ENCODE peak calls at places on chromosomes 7 and 10, in five cellular contexts. O is CD8-positive, alpha-beta memory T cell; N is neural progenitor cell; M is Kasumi-1; X is T-helper 2 cell. G is an unnamed sample.

GRCh38 chr7:149801816-149802215 is 28.4 kb upstream of the ZNF467 start:
- DNase-seq in X (no peak), O (no peak), M (no peak), N (no peak), G (no peak)

GRCh38 chr10:22230331-22230833 is 12.6 kb upstream of the EBLN1 start:
- DNase-seq in M (peak), O (peak), X (peak), N (peak), G (peak)

GRCh38 chr10:123250640-123251039 is 96.4 kb downstream of the BUB3 start:
- DNase-seq in X (no peak), M (no peak), N (peak), O (no peak), G (no peak)

GRCh38 chr10:69406302-69406811 is 10.4 kb downstream of the TACR2 start:
- DNase-seq in X (no peak), O (no peak), N (no peak), M (no peak), G (no peak)

GRCh38 chr7:18566829-18567228 is 71.3 kb downstream of the HDAC9 start:
- DNase-seq in X (no peak), M (peak), N (no peak), O (no peak), G (no peak)

GRCh38 chr10:43209064-43209455 is 57.8 kb downstream of the RASGEF1A start:
- DNase-seq in X (no peak), O (no peak), N (no peak), M (no peak), G (no peak)

GRCh38 chr10:60733189-60733815 is 45.0 kb upstream of the CDK1 start:
- DNase-seq in X (peak), O (peak), N (peak), M (no peak), G (no peak)

GRCh38 chr7:45416846-45417245 is 157.3 kb upstream of the ADCY1 start:
- DNase-seq in X (peak), O (no peak), M (no peak), N (no peak), G (no peak)

GRCh38 chr7:29352041-29352440 is 157.5 kb downstream of the CHN2 start:
- DNase-seq in N (no peak), M (no peak), O (no peak), X (no peak), G (no peak)

GRCh38 chr10:22805304-22805703 is 90.9 kb upstream of the PIP4K2A start:
- DNase-seq in N (no peak), X (no peak), M (no peak), O (no peak), G (no peak)

GRCh38 chr7:47460251-47460989 is 121.5 kb downstream of the TNS3 start:
- DNase-seq in O (no peak), M (no peak), N (no peak), X (no peak), G (no peak)

GRCh38 chr7:150359007-150359917 is 9.4 kb upstream of the REPIN1 start:
- DNase-seq in X (peak), M (no peak), O (no peak), N (no peak), G (no peak)

GRCh38 chr10:29612657-29613056 is 22.1 kb downstream of the SVIL start:
- DNase-seq in N (no peak), X (no peak), M (no peak), O (no peak), G (no peak)

GRCh38 chr10:61634711-61635110 is 28.0 kb upstream of the CABCOCO1 start:
- DNase-seq in M (no peak), X (no peak), N (no peak), O (no peak), G (no peak)

GRCh38 chr7:80316811-80317210 is 182.2 kb downstream of the GNAI1 start:
- DNase-seq in M (no peak), X (no peak), O (no peak), N (no peak), G (no peak)

GRCh38 chr10:101046332-101047238 is 15.2 kb upstream of the KAZALD1 start:
- DNase-seq in M (no peak), O (no peak), X (no peak), N (peak), G (no peak)

GRCh38 chr10:5948999-5949759 is 28.2 kb downstream of the IL15RA start:
- DNase-seq in O (no peak), M (peak), X (peak), N (peak), G (peak)

GRCh38 chr7:777679-778078 is 50.6 kb upstream of the PRKAR1B start:
- DNase-seq in O (no peak), N (no peak), X (no peak), M (no peak), G (no peak)

GRCh38 chr7:140165422-140165821 is 11.4 kb downstream of the KDM7A start:
- DNase-seq in N (no peak), M (no peak), X (no peak), O (no peak), G (peak)

GRCh38 chr10:76354349-76354748 is 922.9 kb downstream of the LRMDA start:
- DNase-seq in O (no peak), M (no peak), X (no peak), N (no peak), G (no peak)

GRCh38 chr7:29917583-29917982 is 72.0 kb downstream of the SCRN1 start:
- DNase-seq in O (no peak), N (no peak), M (no peak), X (no peak), G (no peak)

GRCh38 chr10:51162002-51162401 is 87.7 kb downstream of the PRKG1 start:
- DNase-seq in M (no peak), N (peak), X (no peak), O (no peak), G (no peak)

GRCh38 chr7:124155400-124156022 is 122.6 kb upstream of the TMEM229A start:
- DNase-seq in M (peak), X (peak), O (no peak), N (peak), G (no peak)

GRCh38 chr10:130240409-130240808 is 104.2 kb downstream of the GLRX3 start:
- DNase-seq in M (no peak), O (no peak), X (no peak), N (no peak), G (no peak)

GRCh38 chr7:155534691-155535090 is 11.7 kb downstream of the CNPY1 start:
- DNase-seq in N (no peak), X (no peak), M (no peak), O (no peak), G (no peak)

GRCh38 chr10:132027423-132027983 is 38.2 kb upstream of the JAKMIP3 start:
- DNase-seq in M (no peak), N (no peak), X (no peak), O (no peak), G (peak)

GRCh38 chr7:13165854-13166253 is 478.4 kb downstream of the ARL4A start:
- DNase-seq in N (peak), O (no peak), M (no peak), X (no peak), G (no peak)

GRCh38 chr7:89618269-89618668 is 536.0 kb upstream of the STEAP1 start:
- DNase-seq in X (no peak), M (peak), N (no peak), O (no peak), G (no peak)

GRCh38 chr7:76002822-76003221 is 8.4 kb upstream of the TMEM120A start:
- DNase-seq in X (no peak), O (no peak), N (no peak), M (no peak), G (no peak)

GRCh38 chr7:100080895-100081534 is 508 bp downstream of the ZNF3 start:
- DNase-seq in N (peak), X (no peak), O (no peak), M (no peak), G (no peak)

GRCh38 chr10:72688208-72688651 is 3.7 kb upstream of the MCU start:
- DNase-seq in N (no peak), M (no peak), O (no peak), X (no peak), G (peak)

GRCh38 chr10:7408003-7408493 is 2.8 kb downstream of the SFMBT2 start:
- DNase-seq in O (peak), N (peak), M (peak), X (peak), G (no peak)

G was measured in brain microvascular endothelial cell.